ENCODE peak calls at places on chromosomes 2 and 18, in four cellular contexts. One of them, this sample, is unnamed.

GRCh38 chr2:16255120-16255519 is 314.8 kb downstream of the MYCN start:
- DNase-seq in B cell: no peak
- DNase-seq in A549: no peak
- DNase-seq in AG04450: no peak
- DNase-seq in this sample: no peak

GRCh38 chr2:21198637-21199036 is 74.9 kb downstream of the TDRD15 start:
- DNase-seq in B cell: no peak
- DNase-seq in A549: no peak
- DNase-seq in AG04450: no peak
- DNase-seq in this sample: no peak

GRCh38 chr2:64888591-64889309 is 100.4 kb upstream of the SLC1A4 start:
- DNase-seq in B cell: peak
- DNase-seq in A549: peak
- DNase-seq in AG04450: no peak
- DNase-seq in this sample: no peak

GRCh38 chr2:200509608-200510433 is at the start of gene KCTD18:
- DNase-seq in B cell: peak
- DNase-seq in A549: peak
- DNase-seq in AG04450: peak
- DNase-seq in this sample: peak

GRCh38 chr2:38026846-38027245 is 49.1 kb downstream of the CYP1B1 start:
- DNase-seq in B cell: no peak
- DNase-seq in A549: no peak
- DNase-seq in AG04450: no peak
- DNase-seq in this sample: no peak

GRCh38 chr2:68171684-68172083 is 14.0 kb downstream of the PNO1 start:
- DNase-seq in B cell: no peak
- DNase-seq in A549: no peak
- DNase-seq in AG04450: no peak
- DNase-seq in this sample: no peak

GRCh38 chr2:11014026-11014425 is 102.3 kb downstream of the KCNF1 start:
- DNase-seq in B cell: no peak
- DNase-seq in A549: no peak
- DNase-seq in AG04450: no peak
- DNase-seq in this sample: no peak

GRCh38 chr2:29698216-29698615 is 223.2 kb downstream of the ALK start:
- DNase-seq in B cell: no peak
- DNase-seq in A549: no peak
- DNase-seq in AG04450: no peak
- DNase-seq in this sample: no peak

GRCh38 chr2:88181511-88181910 is 11.4 kb downstream of the THNSL2 start:
- DNase-seq in B cell: no peak
- DNase-seq in A549: no peak
- DNase-seq in AG04450: no peak
- DNase-seq in this sample: no peak

GRCh38 chr2:100186126-100186525 is 43.7 kb upstream of the AFF3 start:
- DNase-seq in B cell: no peak
- DNase-seq in A549: no peak
- DNase-seq in AG04450: no peak
- DNase-seq in this sample: no peak

GRCh38 chr2:216694201-216694825 is 1.0 kb downstream of the IGFBP5 start:
- DNase-seq in B cell: no peak
- DNase-seq in A549: peak
- DNase-seq in AG04450: no peak
- DNase-seq in this sample: no peak

GRCh38 chr2:1588994-1589611 is 155.2 kb downstream of the PXDN start:
- DNase-seq in B cell: no peak
- DNase-seq in A549: no peak
- DNase-seq in AG04450: no peak
- DNase-seq in this sample: no peak

GRCh38 chr2:88690591-88691338 is 708 bp upstream of the RPIA start:
- DNase-seq in B cell: peak
- DNase-seq in A549: peak
- DNase-seq in AG04450: no peak
- DNase-seq in this sample: no peak

GRCh38 chr18:74082476-74083070 is 65.1 kb downstream of the FBXO15 start:
- DNase-seq in B cell: peak
- DNase-seq in A549: peak
- DNase-seq in AG04450: no peak
- DNase-seq in this sample: peak

GRCh38 chr2:84971799-84972790 is 1.1 kb downstream of the KCMF1 start:
- DNase-seq in B cell: peak
- DNase-seq in A549: no peak
- DNase-seq in AG04450: no peak
- DNase-seq in this sample: no peak

GRCh38 chr2:17336458-17336857 is 181.8 kb downstream of the RAD51AP2 start:
- DNase-seq in B cell: no peak
- DNase-seq in A549: no peak
- DNase-seq in AG04450: no peak
- DNase-seq in this sample: no peak

GRCh38 chr2:239101071-239101470 is 253.2 kb downstream of the TWIST2 start:
- DNase-seq in B cell: no peak
- DNase-seq in A549: no peak
- DNase-seq in AG04450: no peak
- DNase-seq in this sample: no peak

GRCh38 chr2:151922845-151923666 is 94.8 kb upstream of the ARL5A start:
- DNase-seq in B cell: no peak
- DNase-seq in A549: no peak
- DNase-seq in AG04450: no peak
- DNase-seq in this sample: peak

GRCh38 chr2:161384864-161385263 is 31.2 kb upstream of the TBR1 start:
- DNase-seq in B cell: no peak
- DNase-seq in A549: no peak
- DNase-seq in AG04450: no peak
- DNase-seq in this sample: no peak

GRCh38 chr2:214966420-214966819 is 156.9 kb upstream of the BARD1 start:
- DNase-seq in B cell: no peak
- DNase-seq in A549: no peak
- DNase-seq in AG04450: no peak
- DNase-seq in this sample: no peak

DNA sequence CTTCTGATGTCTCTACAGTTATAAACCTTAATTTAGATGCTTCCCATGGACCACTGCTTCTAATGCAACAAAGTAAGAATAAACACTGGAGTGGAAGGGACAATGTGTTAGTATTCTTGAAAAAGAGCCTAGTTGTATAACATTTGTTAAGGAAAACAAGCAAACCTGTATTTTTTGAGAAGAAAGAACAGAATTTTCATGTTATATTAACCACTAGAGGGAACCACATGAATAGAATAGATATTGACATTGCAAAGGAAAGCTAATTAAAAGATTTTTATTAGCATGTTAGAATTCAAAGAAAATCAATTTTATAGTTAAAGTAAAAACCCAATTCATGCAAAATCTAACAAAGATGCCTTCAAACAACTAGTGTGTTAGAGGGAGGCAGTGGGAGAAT is 151.2 kb upstream of the BARD1 start:
- DNase-seq in B cell: no peak
- DNase-seq in A549: no peak
- DNase-seq in AG04450: no peak
- DNase-seq in this sample: no peak
- TF ChIP-seq CTCF in B cell: no peak
- TF ChIP-seq CTCF in A549: peak
- TF ChIP-seq CTCF in AG04450: peak
- TF ChIP-seq CTCF in this sample: peak

DNA sequence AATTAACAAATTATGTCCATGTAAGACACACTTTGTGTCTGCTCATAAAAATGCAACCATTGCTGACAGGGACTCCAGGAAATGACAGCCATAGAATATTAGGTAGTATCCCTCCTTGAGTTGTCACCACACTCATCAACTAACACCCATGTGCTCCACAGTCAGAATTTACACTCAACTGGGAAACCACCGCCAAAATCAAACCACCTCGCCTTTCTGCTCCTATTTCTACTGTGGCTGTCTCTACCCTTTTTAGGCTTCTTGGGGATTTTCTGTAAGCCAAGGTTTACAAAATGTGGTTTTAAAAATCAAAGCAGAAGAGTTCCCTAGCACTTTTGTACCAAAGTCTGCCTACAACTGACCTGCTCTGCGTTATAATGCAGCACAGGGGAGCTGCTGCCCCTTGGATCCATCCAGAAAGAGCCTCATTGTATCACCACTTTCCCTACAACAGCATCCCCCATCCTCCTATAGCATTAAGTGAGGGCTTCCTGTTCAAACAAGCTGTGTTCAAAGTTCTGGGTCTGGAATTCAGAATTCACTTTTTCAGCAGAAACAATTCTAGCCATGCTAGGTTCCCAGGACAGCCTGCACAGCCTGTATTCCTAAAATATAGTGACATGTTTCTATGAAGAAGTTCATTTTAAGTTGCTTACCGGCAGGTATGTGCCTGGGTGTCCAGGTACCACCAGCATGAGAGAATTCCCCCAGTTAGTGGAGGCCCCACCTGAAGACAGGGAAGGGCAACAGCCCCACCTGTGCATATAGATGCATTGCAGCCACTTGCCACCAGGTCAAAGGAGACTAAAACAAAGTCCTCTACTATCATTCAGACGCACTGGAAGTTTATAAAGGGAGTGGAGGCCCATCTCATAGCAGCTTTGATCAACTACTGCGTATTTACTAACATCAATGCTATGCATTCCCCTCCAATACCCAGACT is 104.3 kb downstream of the MYO5B start:
- DNase-seq in B cell: no peak
- DNase-seq in A549: no peak
- DNase-seq in AG04450: no peak
- DNase-seq in this sample: no peak
- TF ChIP-seq CTCF in B cell: no peak
- TF ChIP-seq CTCF in A549: no peak
- TF ChIP-seq CTCF in AG04450: no peak
- TF ChIP-seq CTCF in this sample: no peak

DNA sequence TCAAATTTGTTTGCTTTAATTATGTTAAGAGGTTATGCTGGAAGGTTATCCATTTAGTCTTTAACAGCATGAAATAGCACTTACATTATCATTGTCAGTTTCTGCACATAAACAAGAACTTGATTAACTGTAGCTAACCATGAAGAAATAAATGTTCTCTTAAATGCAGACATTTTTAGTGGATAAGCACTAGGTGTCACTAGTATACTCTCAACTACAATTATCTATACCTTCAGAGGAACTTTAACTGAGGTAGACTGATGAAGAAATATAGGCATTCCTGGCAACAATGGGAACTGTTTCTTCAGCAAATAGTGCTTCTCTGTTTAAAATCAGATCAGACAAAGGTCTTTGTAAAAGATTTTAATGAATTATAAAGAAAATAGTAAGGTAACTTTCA is 178.8 kb upstream of the CHST9 start:
- DNase-seq in B cell: no peak
- DNase-seq in A549: no peak
- DNase-seq in AG04450: no peak
- DNase-seq in this sample: no peak
- TF ChIP-seq CTCF in B cell: no peak
- TF ChIP-seq CTCF in A549: peak
- TF ChIP-seq CTCF in AG04450: no peak
- TF ChIP-seq CTCF in this sample: peak

GRCh38 chr2:128720440-128721022 is 401.9 kb upstream of the HS6ST1 start:
- DNase-seq in B cell: no peak
- DNase-seq in A549: no peak
- DNase-seq in AG04450: no peak
- DNase-seq in this sample: no peak
- TF ChIP-seq CTCF in B cell: no peak
- TF ChIP-seq CTCF in A549: no peak
- TF ChIP-seq CTCF in AG04450: peak
- TF ChIP-seq CTCF in this sample: no peak

GRCh38 chr18:9696701-9697100 is 11.4 kb upstream of the RAB31 start:
- DNase-seq in B cell: no peak
- DNase-seq in A549: no peak
- DNase-seq in AG04450: no peak
- DNase-seq in this sample: no peak

GRCh38 chr18:9694952-9695495 is 13.1 kb upstream of the RAB31 start:
- DNase-seq in B cell: no peak
- DNase-seq in A549: no peak
- DNase-seq in AG04450: no peak
- DNase-seq in this sample: no peak

GRCh38 chr18:9694174-9694573 is 13.9 kb upstream of the RAB31 start:
- DNase-seq in B cell: no peak
- DNase-seq in A549: no peak
- DNase-seq in AG04450: no peak
- DNase-seq in this sample: no peak

GRCh38 chr18:9696112-9696511 is 12.0 kb upstream of the RAB31 start:
- DNase-seq in B cell: no peak
- DNase-seq in A549: no peak
- DNase-seq in AG04450: no peak
- DNase-seq in this sample: no peak

GRCh38 chr18:9695605-9696004 is 12.5 kb upstream of the RAB31 start:
- DNase-seq in B cell: no peak
- DNase-seq in A549: no peak
- DNase-seq in AG04450: no peak
- DNase-seq in this sample: no peak
- TF ChIP-seq CTCF in B cell: no peak
- TF ChIP-seq CTCF in A549: no peak
- TF ChIP-seq CTCF in AG04450: no peak
- TF ChIP-seq CTCF in this sample: no peak

GRCh38 chr2:128715360-128715759 is 396.7 kb upstream of the HS6ST1 start:
- DNase-seq in B cell: no peak
- DNase-seq in A549: no peak
- DNase-seq in AG04450: no peak
- DNase-seq in this sample: no peak

GRCh38 chr2:128716371-128716770 is 397.7 kb upstream of the HS6ST1 start:
- DNase-seq in B cell: no peak
- DNase-seq in A549: no peak
- DNase-seq in AG04450: no peak
- DNase-seq in this sample: no peak

GRCh38 chr2:128714285-128714684 is 395.6 kb upstream of the HS6ST1 start:
- DNase-seq in B cell: no peak
- DNase-seq in A549: no peak
- DNase-seq in AG04450: no peak
- DNase-seq in this sample: no peak

GRCh38 chr2:128717758-128718710 is 399.4 kb upstream of the HS6ST1 start:
- DNase-seq in B cell: no peak
- DNase-seq in A549: no peak
- DNase-seq in AG04450: no peak
- DNase-seq in this sample: no peak

DNA sequence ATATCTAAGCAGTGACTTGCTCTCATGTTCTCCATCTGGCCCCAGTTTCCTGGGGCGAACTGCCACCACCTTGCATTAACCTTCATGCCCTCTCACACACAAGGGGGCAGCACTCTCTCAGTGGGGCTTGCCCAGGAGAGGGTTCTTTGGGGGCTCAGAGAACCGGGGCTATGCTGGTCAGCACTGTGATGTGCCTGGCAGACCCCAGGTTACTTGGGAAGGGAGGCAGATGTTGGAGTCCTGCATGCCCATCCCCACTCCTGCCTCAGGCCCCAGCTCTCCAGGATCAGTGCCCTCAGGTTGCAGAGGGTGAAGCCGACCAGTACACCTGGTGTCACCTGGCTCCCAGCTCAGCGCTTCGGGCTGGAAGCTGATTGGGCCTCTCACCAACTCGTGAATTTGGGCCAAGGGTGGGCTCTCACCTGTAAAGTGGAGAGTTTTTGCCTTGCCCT is 396.2 kb upstream of the HS6ST1 start:
- DNase-seq in B cell: no peak
- DNase-seq in A549: no peak
- DNase-seq in AG04450: no peak
- DNase-seq in this sample: no peak
- TF ChIP-seq CTCF in B cell: no peak
- TF ChIP-seq CTCF in A549: no peak
- TF ChIP-seq CTCF in AG04450: no peak
- TF ChIP-seq CTCF in this sample: no peak